ENCODE peak calls at places on chromosomes 5 and 9, in five cellular contexts. W, D, P, C and U are unnamed samples.

GRCh38 chr5:134209477-134210240 is 16.2 kb downstream of the PPP2CA start:
- DNase-seq in D (no peak), C (no peak), W (no peak), P (no peak), U (no peak)

GRCh38 chr5:53922508-53923498 is 362.4 kb downstream of the NDUFS4 start:
- DNase-seq in C (no peak), W (no peak), D (no peak), P (no peak), U (no peak)

GRCh38 chr5:143174714-143175398 is 228.6 kb downstream of the NR3C1 start:
- DNase-seq in W (no peak), P (no peak), D (no peak), C (no peak), U (no peak)

GRCh38 chr5:115214541-115214940 is 44.8 kb upstream of the TRIM36 start:
- DNase-seq in W (no peak), D (no peak), P (no peak), C (no peak), U (no peak)

GRCh38 chr5:63962345-63962744 is at the start of gene HTR1A:
- DNase-seq in D (no peak), C (no peak), W (no peak), P (no peak), U (no peak)

GRCh38 chr5:66122379-66123034 is 21.6 kb upstream of the SREK1 start:
- DNase-seq in P (no peak), C (no peak), D (no peak), W (no peak), U (no peak)

GRCh38 chr9:115596743-115597080 is 478.8 kb upstream of the TNC start:
- DNase-seq in W (no peak), D (no peak), P (no peak), C (no peak), U (no peak)

GRCh38 chr9:23526806-23527205 is 299.2 kb downstream of the ELAVL2 start:
- DNase-seq in C (no peak), P (no peak), W (no peak), D (no peak), U (no peak)

GRCh38 chr5:131250749-131251148 is 13.1 kb upstream of the CDC42SE2 start:
- DNase-seq in P (no peak), D (no peak), W (no peak), C (no peak), U (no peak)

GRCh38 chr9:127300886-127301447 is 36.4 kb downstream of the GARNL3 start:
- DNase-seq in W (no peak), P (no peak), C (no peak), D (no peak), U (no peak)